ENCODE peak calls at places on chromosomes 1 and 21, in ten cellular contexts. T is thoracic aorta, A is lower lobe of right lung, V is K562, U is tibial nerve, Y is hepatocyte, E is right atrium auricular region, C is OCI-LY7, R is lung, B is aorta. H is an unnamed sample.

GRCh38 chr1:199590708-199591107 is 436.8 kb upstream of the NR5A2 start:
- DNase-seq in T (no peak), C (no peak), V (no peak), B (no peak), A (no peak), Y (no peak), R (no peak), U (no peak), E (no peak), H (no peak)

GRCh38 chr1:184022651-184023050 is 14.9 kb downstream of the COLGALT2 start:
- DNase-seq in T (no peak), B (no peak), V (no peak), Y (no peak), E (no peak), A (no peak), C (no peak), R (no peak), U (no peak), H (no peak)

GRCh38 chr1:39047374-39048229 is 21.5 kb downstream of the NDUFS5 start:
- DNase-seq in T (peak; percentile 22), B (no peak), U (no peak), A (peak; percentile 6), V (peak; percentile 65), C (peak; percentile 37), R (peak; percentile 30), Y (peak; percentile 72), E (peak; percentile 88), H (peak; percentile 2)

GRCh38 chr1:204584699-204585372 is 68.6 kb downstream of the MDM4 start:
- DNase-seq in C (peak; percentile 91), Y (no peak), E (no peak), A (no peak), T (no peak), R (no peak), U (no peak), B (no peak), V (no peak), H (no peak)

GRCh38 chr1:169368406-169368769 is 393 bp downstream of the BLZF1 start:
- DNase-seq in Y (peak; percentile 26), A (no peak), T (no peak), E (no peak), V (peak; percentile 29), C (peak; percentile 29), B (peak; percentile 63), R (no peak), U (no peak), H (no peak)

GRCh38 chr1:185087101-185087500 is 41.7 kb downstream of the RNF2 start:
- DNase-seq in E (no peak), R (no peak), C (no peak), B (no peak), V (no peak), Y (no peak), T (no peak), A (no peak), U (no peak), H (no peak)

GRCh38 chr21:37082856-37083611 is 10.0 kb downstream of the TTC3 start:
- DNase-seq in B (no peak), T (no peak), U (no peak), Y (no peak), V (no peak), R (no peak), C (no peak), A (no peak), E (no peak), H (no peak)

GRCh38 chr1:70248729-70249128 is 27.5 kb downstream of the SRSF11 start:
- DNase-seq in B (no peak), E (no peak), C (no peak), Y (no peak), T (no peak), U (no peak), V (no peak), A (no peak), R (no peak), H (no peak)

GRCh38 chr21:32674731-32675130 is 53.1 kb downstream of the SYNJ1 start:
- DNase-seq in A (no peak), R (no peak), E (no peak), U (no peak), T (no peak), V (no peak), B (no peak), C (no peak), Y (no peak), H (no peak)

GRCh38 chr1:97353094-97353493 is 567.7 kb downstream of the DPYD start:
- DNase-seq in T (no peak), A (no peak), B (no peak), Y (no peak), E (no peak), U (no peak), V (no peak), R (no peak), C (no peak), H (no peak)

GRCh38 chr1:63868220-63868897 is 94.5 kb downstream of the ROR1 start:
- DNase-seq in Y (no peak), U (no peak), R (no peak), C (peak; percentile 24), V (no peak), E (no peak), A (no peak), T (no peak), B (no peak), H (peak; percentile 60)

GRCh38 chr1:172531846-172532699 is 877 bp upstream of the SUCO start:
- DNase-seq in C (peak; percentile 96), R (peak; percentile 93), U (peak; percentile 71), T (peak; percentile 89), E (peak; percentile 97), V (peak; percentile 98), B (peak; percentile 87), Y (peak; percentile 97), A (peak; percentile 86), H (peak; percentile 93)

GRCh38 chr1:172532700-172533510 is at the start of gene SUCO:
- DNase-seq in V (peak; percentile 99), B (peak; percentile 100), R (peak; percentile 100), U (peak; percentile 99), Y (peak; percentile 100), T (peak; percentile 98), A (peak; percentile 100), C (peak; percentile 98), E (peak; percentile 100), H (peak; percentile 97)

GRCh38 chr1:172530000-172530399 is 3.0 kb upstream of the SUCO start:
- DNase-seq in C (no peak), E (no peak), B (no peak), T (no peak), A (no peak), V (peak; percentile 26), U (no peak), Y (no peak), R (no peak), H (peak; percentile 74)

GRCh38 chr1:172529304-172529703 is 3.6 kb upstream of the SUCO start:
- DNase-seq in T (no peak), V (no peak), E (no peak), U (no peak), B (no peak), R (no peak), A (no peak), Y (no peak), C (no peak), H (no peak)

GRCh38 chr1:172531412-172531811 is 1.5 kb upstream of the SUCO start:
- DNase-seq in C (no peak), T (no peak), A (no peak), R (no peak), Y (no peak), B (no peak), E (no peak), V (no peak), U (no peak), H (no peak)
- H3K27ac ChIP-seq in C (no peak overlapping the region), T (peak overlapping the region; percentile 99), A (peak overlapping the region; percentile 99), R (no peak overlapping the region), Y (peak overlapping the region; percentile 93), B (peak overlapping the region; percentile 84), E (peak overlapping the region; percentile 95), V (peak overlapping the region; percentile 99), U (peak overlapping the region; percentile 93), H (no peak overlapping the region)

GRCh38 chr1:180515857-180516388 is 13.5 kb upstream of the ACBD6 start:
- DNase-seq in C (peak; percentile 74), U (peak; percentile 37), R (peak; percentile 75), T (no peak), V (peak; percentile 82), B (no peak), Y (peak; percentile 88), E (peak; percentile 80), A (peak; percentile 57), H (no peak)
- H3K27ac ChIP-seq in C (no peak overlapping the region), U (no peak overlapping the region), R (no peak overlapping the region), T (no peak overlapping the region), V (peak overlapping the region; percentile 10), B (no peak overlapping the region), Y (peak overlapping the region; percentile 39), E (no peak overlapping the region), A (no peak overlapping the region), H (peak overlapping the region; percentile 78)

GRCh38 chr1:156476501-156477298 is 23.9 kb downstream of the MEF2D start:
- DNase-seq in V (no peak), U (no peak), B (peak; percentile 86), T (no peak), E (no peak), Y (no peak), R (no peak), A (no peak), C (no peak), H (no peak)
- H3K27ac ChIP-seq in V (no peak overlapping the region), U (peak overlapping the region; percentile 65), B (peak overlapping the region; percentile 11), T (peak overlapping the region; percentile 87), E (peak overlapping the region; percentile 83), Y (no peak overlapping the region), R (peak overlapping the region; percentile 33), A (peak overlapping the region; percentile 41), C (no peak overlapping the region), H (no peak overlapping the region)

DNA sequence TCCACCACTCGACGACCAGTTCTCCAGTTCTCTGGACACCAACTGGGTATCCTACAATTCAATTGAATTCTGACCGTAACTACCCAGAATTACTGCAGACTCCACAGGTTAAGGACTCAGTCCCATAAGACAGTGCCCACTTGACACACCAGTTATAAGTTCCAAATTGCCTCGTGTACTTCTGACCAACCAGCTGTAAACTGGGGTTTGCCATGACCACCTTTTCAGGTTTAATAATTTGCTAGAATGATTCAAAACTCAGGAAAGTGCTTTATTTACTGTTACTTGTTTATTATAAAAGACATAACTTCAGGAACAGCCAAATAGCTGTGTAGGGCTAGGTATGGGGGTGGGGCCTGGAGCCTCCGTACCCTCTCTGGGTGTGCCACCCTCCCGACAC is 15.3 kb downstream of the NUDC start:
- DNase-seq in Y (no peak), T (no peak), R (no peak), U (no peak), A (no peak), C (no peak), B (no peak), V (no peak), E (no peak), H (no peak)
- H3K27ac ChIP-seq in Y (no peak overlapping the region), T (no peak overlapping the region), R (no peak overlapping the region), U (no peak overlapping the region), A (no peak overlapping the region), C (no peak overlapping the region), B (no peak overlapping the region), V (no peak overlapping the region), E (no peak overlapping the region), H (no peak overlapping the region)

DNA sequence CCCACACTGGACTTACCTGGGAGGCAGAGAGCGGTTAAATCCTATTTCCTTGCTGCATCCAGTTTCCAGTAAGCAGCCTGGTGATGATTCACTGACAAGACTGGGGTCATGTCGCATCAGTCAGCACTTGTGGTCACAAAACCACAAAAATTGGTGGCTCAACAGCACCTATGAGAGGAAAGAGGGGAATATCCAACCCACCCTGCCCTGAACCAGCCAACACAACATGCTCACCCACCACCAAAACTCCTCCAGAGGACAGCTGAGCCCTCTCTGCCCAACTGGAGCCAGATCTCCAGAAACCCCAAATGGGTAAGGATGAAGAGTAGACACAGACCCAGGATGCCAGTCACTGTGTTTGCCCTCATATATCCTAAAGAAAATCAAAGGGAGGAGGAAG is 64.1 kb downstream of the CD46 start:
- DNase-seq in V (no peak), A (no peak), T (no peak), R (no peak), B (no peak), E (no peak), Y (no peak), C (no peak), U (no peak), H (no peak)
- H3K27ac ChIP-seq in V (no peak overlapping the region), A (peak overlapping the region; percentile 43), T (peak overlapping the region; percentile 78), R (peak overlapping the region; percentile 37), B (no peak overlapping the region), E (peak overlapping the region; percentile 94), Y (no peak overlapping the region), C (no peak overlapping the region), U (peak overlapping the region; percentile 10), H (no peak overlapping the region)

H was measured in epithelial cell of prostate.